ENCODE peak calls at places on chromosome 7, in seven cellular contexts. Z is heart right ventricle; M is WTC11; H is DMS153; S is GM10248; K is epithelial cell of esophagus; B is activated CD4-positive, alpha-beta memory T cell treated with anti-CD3 and anti-CD28 coated beads for 36 hours. T is an unnamed sample.

GRCh38 chr7:48904975-48905374 is 19.4 kb upstream of the CDC14C start:
- DNase-seq in B (no peak), H (no peak), M (no peak), Z (no peak), K (no peak), S (no peak), T (no peak)

GRCh38 chr7:2870471-2870941 is 26.4 kb upstream of the GNA12 start:
- DNase-seq in B (peak), S (peak), K (peak), H (peak), Z (peak), M (peak), T (no peak)

GRCh38 chr7:14501436-14501835 is 401.1 kb downstream of the DGKB start:
- DNase-seq in M (no peak), Z (no peak), S (no peak), H (no peak), K (peak), B (no peak), T (no peak)

GRCh38 chr7:24825931-24826661 is 68.8 kb upstream of the GSDME start:
- DNase-seq in K (peak), S (no peak), B (no peak), H (no peak), M (no peak), Z (no peak), T (no peak)

GRCh38 chr7:106717997-106718871 is 57.3 kb upstream of the CCDC71L start:
- DNase-seq in S (peak), B (peak), Z (peak), H (peak), K (peak), M (no peak), T (peak)

GRCh38 chr7:130063036-130063435 is 7.3 kb upstream of the KLHDC10 start:
- DNase-seq in S (no peak), K (peak), M (peak), B (peak), Z (no peak), H (no peak), T (peak)

GRCh38 chr7:80941206-80941758 is 22.4 kb upstream of the SEMA3C start:
- DNase-seq in H (no peak), S (no peak), K (peak), B (no peak), Z (no peak), M (no peak), T (no peak)

GRCh38 chr7:70679666-70680065 is 452.3 kb upstream of the GALNT17 start:
- DNase-seq in K (no peak), M (no peak), S (peak), H (no peak), B (peak), Z (no peak), T (no peak)

GRCh38 chr7:111265394-111265793 is 174.5 kb downstream of the LRRN3 start:
- DNase-seq in K (no peak), Z (no peak), M (no peak), H (no peak), B (no peak), S (no peak), T (no peak)

GRCh38 chr7:92520024-92520423 is 8.3 kb downstream of the PEX1 start:
- DNase-seq in M (no peak), S (no peak), K (no peak), H (no peak), B (no peak), Z (no peak), T (no peak)

GRCh38 chr7:125773113-125773800 is 843.6 kb upstream of the POT1 start:
- DNase-seq in H (no peak), S (no peak), Z (no peak), K (no peak), B (no peak), M (peak), T (no peak)

GRCh38 chr7:105920766-105921165 is 42.3 kb upstream of the CDHR3 start:
- DNase-seq in B (no peak), M (no peak), Z (no peak), K (no peak), S (no peak), H (no peak), T (no peak)

GRCh38 chr7:151382079-151382885 is 27.6 kb downstream of the WDR86 start:
- DNase-seq in S (no peak), B (peak), Z (no peak), K (no peak), M (peak), H (no peak), T (peak)

GRCh38 chr7:36161996-36162395 is 8.9 kb downstream of the EEPD1 start:
- DNase-seq in B (no peak), S (no peak), H (peak), Z (no peak), M (no peak), K (peak), T (no peak)

GRCh38 chr7:36048141-36048901 is 104.7 kb upstream of the EEPD1 start:
- DNase-seq in B (no peak), H (no peak), M (no peak), Z (peak), S (no peak), K (peak), T (no peak)

GRCh38 chr7:47100815-47101435 is 481.0 kb downstream of the TNS3 start:
- DNase-seq in S (no peak), B (peak), M (peak), Z (peak), K (peak), H (no peak), T (no peak)

GRCh38 chr7:127582361-127582760 is 3.0 kb downstream of the GCC1 start:
- DNase-seq in S (no peak), K (no peak), B (no peak), M (no peak), Z (peak), H (no peak), T (no peak)

GRCh38 chr7:43076189-43076605 is 36.2 kb upstream of the HECW1 start:
- DNase-seq in M (no peak), H (no peak), Z (no peak), K (no peak), B (peak), S (peak), T (no peak)

GRCh38 chr7:37943905-37944736 is 23.7 kb downstream of the EPDR1 start:
- DNase-seq in B (no peak), H (no peak), S (peak), M (no peak), K (no peak), Z (no peak), T (no peak)

GRCh38 chr7:137007001-137007725 is 138.7 kb downstream of the CHRM2 start:
- DNase-seq in H (no peak), B (no peak), Z (no peak), S (no peak), M (no peak), K (no peak), T (no peak)

T was measured in activated gamma-delta T cell treated with Interleukin-2 at 50 U/mL for 16 hours.